ENCODE peak calls at places on chromosomes 6 and 20, in four cellular contexts. L, E, I and V are unnamed samples.

GRCh38 chr6:137265574-137265973 is 46.4 kb upstream of the IFNGR1 start:
- DNase-seq in L (no peak), I (no peak), E (no peak), V (no peak)

GRCh38 chr20:13022401-13023170 is 13.8 kb downstream of the SPTLC3 start:
- DNase-seq in I (no peak), E (no peak), L (no peak), V (no peak)

GRCh38 chr6:138357928-138358327 is 19.8 kb upstream of the SMIM28 start:
- DNase-seq in E (no peak), I (no peak), L (no peak), V (no peak)

GRCh38 chr6:35391240-35391968 is 49.0 kb downstream of the PPARD start:
- DNase-seq in E (no peak), I (no peak), L (no peak), V (no peak)

GRCh38 chr6:45052325-45052724 is 275.8 kb upstream of the RUNX2 start:
- DNase-seq in E (no peak), I (no peak), L (no peak), V (no peak)

GRCh38 chr6:166683477-166683876 is 56.4 kb upstream of the RPS6KA2 start:
- DNase-seq in E (no peak), L (no peak), I (no peak), V (no peak)

GRCh38 chr6:150352321-150353296 is 16.2 kb upstream of the IYD start:
- DNase-seq in L (no peak), E (no peak), I (no peak), V (peak)

GRCh38 chr20:34945315-34946077 is 10.1 kb downstream of the GSS start:
- DNase-seq in L (no peak), I (no peak), E (no peak), V (no peak)

GRCh38 chr20:32326507-32326851 is 31.7 kb upstream of the ASXL1 start:
- DNase-seq in L (no peak), I (no peak), E (peak), V (no peak)

GRCh38 chr6:11692451-11693376 is 85.9 kb downstream of the ADTRP start:
- DNase-seq in E (no peak), I (no peak), L (no peak), V (no peak)

GRCh38 chr20:40481743-40482458 is 207.1 kb downstream of the MAFB start:
- DNase-seq in E (no peak), L (no peak), I (no peak), V (no peak)

GRCh38 chr6:30793521-30794194 is 49.3 kb upstream of the IER3 start:
- DNase-seq in I (no peak), L (no peak), E (no peak), V (no peak)

GRCh38 chr6:134174790-134175531 is 122.5 kb upstream of the SLC2A12 start:
- DNase-seq in E (peak), L (peak), I (peak), V (peak)

GRCh38 chr20:61628480-61628879 is 376.4 kb downstream of the CDH4 start:
- DNase-seq in I (no peak), L (no peak), E (no peak), V (no peak)

GRCh38 chr6:125444234-125444949 is 142.6 kb upstream of the HDDC2 start:
- DNase-seq in L (no peak), I (no peak), E (no peak), V (no peak)

GRCh38 chr20:63400486-63401210 is 39.5 kb upstream of the CHRNA4 start:
- DNase-seq in E (no peak), L (no peak), I (no peak), V (no peak)

GRCh38 chr6:166862287-166862977 is 93.9 kb downstream of the RNASET2 start:
- DNase-seq in L (no peak), E (no peak), I (no peak), V (no peak)

GRCh38 chr6:156313037-156313436 is 464.1 kb upstream of the ARID1B start:
- DNase-seq in I (no peak), L (no peak), E (no peak), V (no peak)

GRCh38 chr6:36820700-36821580 is 18.3 kb downstream of the CPNE5 start:
- DNase-seq in E (no peak), L (no peak), I (no peak), V (no peak)